ENCODE peak calls at places on chromosomes 7 and 10, in five cellular contexts. S, C, B, A and K are unnamed samples.

GRCh38 chr7:3177271-3177670 is 123.8 kb upstream of the SDK1 start:
- DNase-seq in S (no peak), C (no peak), B (no peak), A (no peak), K (no peak)

GRCh38 chr10:31819393-31819820 is 109.2 kb downstream of the ARHGAP12 start:
- DNase-seq in S (no peak), C (peak; percentile 63), B (peak; percentile 23), A (no peak), K (no peak)

GRCh38 chr7:16818732-16819131 is 13.9 kb upstream of the AGR2 start:
- DNase-seq in S (no peak), C (no peak), B (no peak), A (no peak), K (no peak)

GRCh38 chr7:106737202-106737562 is 76.2 kb upstream of the CCDC71L start:
- DNase-seq in S (peak; percentile 78), C (peak; percentile 29), B (no peak), A (no peak), K (no peak)

GRCh38 chr7:85554294-85554877 is 367.5 kb upstream of the SEMA3D start:
- DNase-seq in S (peak; percentile 85), C (peak; percentile 67), B (no peak), A (peak; percentile 50), K (no peak)

GRCh38 chr10:49593998-49594397 is 16.1 kb upstream of the SLC18A3 start:
- DNase-seq in S (no peak), C (no peak), B (no peak), A (no peak), K (no peak)

GRCh38 chr7:132400667-132401142 is 175.6 kb downstream of the PLXNA4 start:
- DNase-seq in S (no peak), C (no peak), B (no peak), A (no peak), K (no peak)

GRCh38 chr7:104643587-104644217 is 315.3 kb downstream of the LHFPL3 start:
- DNase-seq in S (peak; percentile 26), C (no peak), B (no peak), A (no peak), K (no peak)

GRCh38 chr7:26675143-26675887 is 189.1 kb downstream of the SKAP2 start:
- DNase-seq in S (no peak), C (peak; percentile 8), B (no peak), A (no peak), K (no peak)

GRCh38 chr7:16412535-16413247 is 8.6 kb downstream of the CRPPA start:
- DNase-seq in S (no peak), C (no peak), B (no peak), A (no peak), K (no peak)

GRCh38 chr10:104809288-104810090 is 168.4 kb downstream of the SORCS3 start:
- DNase-seq in S (no peak), C (peak; percentile 20), B (no peak), A (no peak), K (no peak)

GRCh38 chr7:100803398-100804161 is 23.7 kb downstream of the EPHB4 start:
- DNase-seq in S (peak; percentile 93), C (peak; percentile 75), B (peak; percentile 93), A (no peak), K (peak; percentile 83)

GRCh38 chr10:24257588-24257987 is 48.6 kb downstream of the KIAA1217 start:
- DNase-seq in S (no peak), C (no peak), B (no peak), A (no peak), K (no peak)

GRCh38 chr7:138964838-138965436 is 16.3 kb downstream of the KIAA1549 start:
- DNase-seq in S (no peak), C (no peak), B (no peak), A (no peak), K (no peak)

GRCh38 chr10:130934333-130935035 is 377.0 kb downstream of the TCERG1L start:
- DNase-seq in S (no peak), C (no peak), B (no peak), A (no peak), K (no peak)

GRCh38 chr10:13706604-13707003 is 119.8 kb downstream of the PRPF18 start:
- DNase-seq in S (no peak), C (no peak), B (no peak), A (no peak), K (no peak)
- H3K27me3 ChIP-seq in S (no peaks in the 10 kb centered on the region), C (no peaks in the 10 kb centered on the region), B (no peaks in the 10 kb centered on the region), A (no peaks in the 10 kb centered on the region), K (no peaks in the 10 kb centered on the region)

DNA sequence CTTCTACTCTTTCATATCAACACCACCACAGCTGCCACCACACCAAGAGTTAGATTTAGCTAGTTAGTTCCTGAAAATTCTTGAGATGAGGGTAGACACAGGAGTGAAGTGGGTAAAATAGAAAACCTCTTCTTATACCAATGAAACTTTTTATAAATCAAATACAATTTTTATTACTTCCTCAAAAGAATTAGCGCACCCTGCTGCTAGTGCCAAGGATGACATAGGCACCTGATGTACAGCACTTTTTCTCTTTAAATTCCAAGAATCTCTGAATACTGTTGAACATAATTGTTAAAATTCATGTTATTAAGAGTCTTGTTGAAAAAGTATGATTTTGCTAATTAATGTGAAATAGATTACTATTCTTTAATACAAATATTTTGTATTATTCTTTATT is 11.4 kb downstream of the ZWINT start:
- DNase-seq in S (no peak), C (no peak), B (no peak), A (no peak), K (no peak)
- TF ChIP-seq CTCF in S (no peak), C (no peak), B (no peak), A (peak; percentile 29), K (no peak)

GRCh38 chr10:83585686-83586085 is 553.6 kb upstream of the GHITM start:
- DNase-seq in S (no peak), C (peak; percentile 59), B (no peak), A (no peak), K (no peak)
- H3K9me3 ChIP-seq in S (no peaks in the 10 kb centered on the region), C (no peaks in the 10 kb centered on the region), B (no peaks in the 10 kb centered on the region), A (no peaks in the 10 kb centered on the region), K (no peaks in the 10 kb centered on the region)

GRCh38 chr10:6202098-6202683 is 541 bp upstream of the PFKFB3 start:
- DNase-seq in S (no peak), C (no peak), B (no peak), A (no peak), K (no peak)
- H3K27me3 ChIP-seq in S (no peaks in the 10 kb centered on the region), C (no peaks in the 10 kb centered on the region), B (no peaks in the 10 kb centered on the region), A (no peaks in the 10 kb centered on the region), K (no peaks in the 10 kb centered on the region)

GRCh38 chr10:123663522-123663921 is 2.6 kb upstream of the GPR26 start:
- DNase-seq in S (no peak), C (no peak), B (no peak), A (no peak), K (no peak)
- TF ChIP-seq CTCF in S (no peak), C (no peak), B (no peak), A (no peak), K (no peak)

GRCh38 chr10:110684800-110685446 is 40.8 kb downstream of the RBM20 start:
- DNase-seq in S (peak; percentile 41), C (peak; percentile 57), B (no peak), A (no peak), K (no peak)
- H3K9me3 ChIP-seq in S (no peaks in the 10 kb centered on the region), C (no peaks in the 10 kb centered on the region), B (no peaks in the 10 kb centered on the region), A (no peaks in the 10 kb centered on the region), K (no peaks in the 10 kb centered on the region)

DNA sequence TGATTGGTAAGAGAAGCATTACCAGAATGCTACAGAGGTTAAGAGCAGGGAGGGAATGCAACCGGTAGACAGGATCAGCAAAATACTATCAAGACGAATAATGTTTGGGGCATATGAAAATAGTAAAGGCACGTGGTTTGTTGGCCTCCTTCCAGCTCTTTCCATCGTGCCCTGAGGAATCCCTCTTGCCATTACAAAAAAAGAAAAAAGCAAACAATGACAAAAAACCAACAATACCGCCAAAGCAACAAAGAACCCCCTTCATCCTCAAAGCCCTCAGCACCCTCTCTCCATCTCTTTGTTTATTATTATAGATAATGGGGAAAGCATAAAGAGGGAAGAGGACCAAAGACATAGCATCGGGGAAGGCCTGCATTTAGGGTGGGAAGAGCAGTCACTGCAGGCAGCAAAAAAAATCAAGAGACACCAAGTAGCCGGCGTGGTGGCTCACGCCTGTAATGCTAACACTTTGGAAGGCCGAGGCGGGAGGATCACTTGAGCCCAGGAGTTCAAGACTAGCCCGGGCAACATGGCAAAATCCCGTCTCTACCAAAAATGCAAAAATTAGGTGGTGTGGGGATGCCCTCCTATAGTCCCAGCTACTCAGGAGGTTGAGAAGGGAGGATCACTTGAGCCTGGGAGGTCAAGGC is 78.0 kb downstream of the HIP1 start:
- DNase-seq in S (no peak), C (no peak), B (no peak), A (no peak), K (no peak)
- H3K27me3 ChIP-seq in S (no peaks in the 10 kb centered on the region), C (no peaks in the 10 kb centered on the region), B (no peaks in the 10 kb centered on the region), A (no peaks in the 10 kb centered on the region), K (no peaks in the 10 kb centered on the region)

GRCh38 chr7:1558841-1559625 is 3.0 kb upstream of the TMEM184A start:
- DNase-seq in S (no peak), C (no peak), B (no peak), A (no peak), K (peak; percentile 93)

GRCh38 chr7:1561036-1561940 is 5.3 kb upstream of the TMEM184A start:
- DNase-seq in S (no peak), C (no peak), B (no peak), A (no peak), K (no peak)

GRCh38 chr7:1560620-1561031 is 4.6 kb upstream of the TMEM184A start:
- DNase-seq in S (no peak), C (no peak), B (no peak), A (no peak), K (no peak)

GRCh38 chr7:1558181-1558811 is 2.3 kb upstream of the TMEM184A start:
- DNase-seq in S (peak; percentile 26), C (no peak), B (no peak), A (no peak), K (no peak)

GRCh38 chr7:1559626-1560590 is 3.9 kb upstream of the TMEM184A start:
- DNase-seq in S (no peak), C (no peak), B (no peak), A (no peak), K (no peak)
- TF ChIP-seq CTCF in S (no peak), C (no peak), B (no peak), A (no peak), K (no peak)